ENCODE peak calls at places on chromosome 7, in seven cellular contexts. O, G, T, Q, W, X and H are unnamed samples.

GRCh38 chr7:80151274-80151665 is 16.6 kb downstream of the GNAI1 start:
- DNase-seq in O (no peak), G (no peak), T (peak), Q (no peak), W (no peak), X (no peak), H (no peak)

GRCh38 chr7:157617401-157617800 is 280.6 kb downstream of the DNAJB6 start:
- DNase-seq in O (no peak), G (no peak), T (no peak), Q (no peak), W (no peak), X (no peak), H (no peak)

GRCh38 chr7:151592868-151593486 is 73.3 kb upstream of the RHEB start:
- DNase-seq in O (no peak), G (no peak), T (peak), Q (peak), W (no peak), X (no peak), H (no peak)

GRCh38 chr7:74193913-74194312 is 15.9 kb upstream of the LAT2 start:
- DNase-seq in O (no peak), G (no peak), T (no peak), Q (no peak), W (no peak), X (no peak), H (no peak)

GRCh38 chr7:13639416-13639815 is 350.1 kb downstream of the ETV1 start:
- DNase-seq in O (no peak), G (no peak), T (no peak), Q (no peak), W (no peak), X (peak), H (peak)

GRCh38 chr7:151313857-151314256 is 27.8 kb upstream of the NUB1 start:
- DNase-seq in O (no peak), G (peak), T (peak), Q (no peak), W (no peak), X (no peak), H (no peak)

GRCh38 chr7:96321670-96322372 is at the start of gene SLC25A13:
- DNase-seq in O (peak), G (peak), T (peak), Q (peak), W (peak), X (peak), H (peak)

GRCh38 chr7:5638994-5639393 is 142.5 kb downstream of the RNF216 start:
- DNase-seq in O (no peak), G (no peak), T (peak), Q (no peak), W (no peak), X (no peak), H (no peak)

GRCh38 chr7:150453186-150453585 is 2.8 kb downstream of the GIMAP8 start:
- DNase-seq in O (no peak), G (no peak), T (no peak), Q (no peak), W (no peak), X (no peak), H (no peak)

GRCh38 chr7:105219771-105220160 is 169.0 kb downstream of the SRPK2 start:
- DNase-seq in O (no peak), G (no peak), T (peak), Q (peak), W (no peak), X (no peak), H (no peak)

GRCh38 chr7:50119815-50120637 is 27.0 kb upstream of the ZPBP start:
- DNase-seq in O (no peak), G (no peak), T (no peak), Q (peak), W (peak), X (peak), H (no peak)

GRCh38 chr7:56007167-56007652 is 42.8 kb downstream of the NIPSNAP2 start:
- DNase-seq in O (no peak), G (no peak), T (no peak), Q (peak), W (no peak), X (no peak), H (no peak)

GRCh38 chr7:26944486-26944885 is 80.1 kb upstream of the SKAP2 start:
- DNase-seq in O (no peak), G (no peak), T (no peak), Q (no peak), W (no peak), X (peak), H (no peak)

GRCh38 chr7:87600130-87601124 is at the start of gene ABCB1:
- DNase-seq in O (peak), G (peak), T (peak), Q (peak), W (peak), X (peak), H (no peak)

GRCh38 chr7:31603076-31603475 is 83.9 kb upstream of the PPP1R17 start:
- DNase-seq in O (no peak), G (peak), T (no peak), Q (no peak), W (no peak), X (no peak), H (peak)

GRCh38 chr7:90824386-90825307 is 228.5 kb downstream of the CDK14 start:
- DNase-seq in O (no peak), G (no peak), T (peak), Q (no peak), W (no peak), X (no peak), H (no peak)

GRCh38 chr7:31882187-31882586 is 188.0 kb downstream of the PDE1C start:
- DNase-seq in O (no peak), G (peak), T (peak), Q (peak), W (no peak), X (no peak), H (no peak)

GRCh38 chr7:17625038-17625437 is 315.3 kb downstream of the SNX13 start:
- DNase-seq in O (no peak), G (no peak), T (peak), Q (no peak), W (no peak), X (no peak), H (no peak)

GRCh38 chr7:27423290-27423689 is 180.7 kb downstream of the EVX1 start:
- DNase-seq in O (no peak), G (no peak), T (no peak), Q (no peak), W (no peak), X (no peak), H (no peak)

GRCh38 chr7:108308276-108308675 is 148.0 kb downstream of the NRCAM start:
- DNase-seq in O (no peak), G (no peak), T (peak), Q (no peak), W (no peak), X (no peak), H (no peak)

GRCh38 chr7:1027285-1028043 is 16.9 kb upstream of the GPR146 start:
- DNase-seq in O (peak), G (peak), T (peak), Q (peak), W (peak), X (peak), H (no peak)

GRCh38 chr7:125355899-125356298 is 426.3 kb upstream of the POT1 start:
- DNase-seq in O (no peak), G (no peak), T (peak), Q (no peak), W (no peak), X (no peak), H (no peak)

GRCh38 chr7:50657341-50657873 is 92.2 kb upstream of the DDC start:
- DNase-seq in O (no peak), G (no peak), T (peak), Q (no peak), W (no peak), X (no peak), H (no peak)

GRCh38 chr7:37342665-37343471 is 105.8 kb downstream of the ELMO1 start:
- DNase-seq in O (no peak), G (no peak), T (no peak), Q (no peak), W (no peak), X (no peak), H (no peak)

GRCh38 chr7:135274495-135275268 is 41.0 kb downstream of the STRA8 start:
- DNase-seq in O (no peak), G (peak), T (peak), Q (peak), W (peak), X (peak), H (peak)

GRCh38 chr7:77743518-77743917 is 47.3 kb downstream of the RSBN1L start:
- DNase-seq in O (no peak), G (no peak), T (no peak), Q (no peak), W (no peak), X (no peak), H (no peak)

GRCh38 chr7:117862378-117862777 is 10.9 kb downstream of the CTTNBP2 start:
- DNase-seq in O (no peak), G (no peak), T (no peak), Q (no peak), W (no peak), X (no peak), H (no peak)

GRCh38 chr7:140605337-140605736 is 35.3 kb downstream of the DENND2A start:
- DNase-seq in O (no peak), G (no peak), T (no peak), Q (peak), W (no peak), X (no peak), H (no peak)

GRCh38 chr7:28144266-28144665 is 36.3 kb downstream of the JAZF1 start:
- DNase-seq in O (no peak), G (peak), T (no peak), Q (no peak), W (no peak), X (peak), H (no peak)

GRCh38 chr7:128129224-128129864 is 98.1 kb upstream of the LRRC4 start:
- DNase-seq in O (no peak), G (no peak), T (no peak), Q (no peak), W (no peak), X (no peak), H (no peak)

GRCh38 chr7:45157653-45158401 is at the start of gene RAMP3:
- DNase-seq in O (peak), G (no peak), T (no peak), Q (no peak), W (no peak), X (no peak), H (no peak)

GRCh38 chr7:40634118-40634517 is 499.3 kb downstream of the SUGCT start:
- DNase-seq in O (no peak), G (no peak), T (no peak), Q (no peak), W (no peak), X (no peak), H (no peak)

GRCh38 chr7:140062528-140063299 is at the start of gene PARP12:
- DNase-seq in O (no peak), G (peak), T (peak), Q (peak), W (no peak), X (no peak), H (no peak)